ENCODE peak calls at places on chromosomes 2 and 18, in four cellular contexts. R is psoas muscle, Y is fibroblast of villous mesenchyme, C is kidney epithelial cell. N is an unnamed sample.

GRCh38 chr2:15842771-15843666 is 97.3 kb upstream of the MYCN start:
- DNase-seq in C (no peak), Y (no peak), R (no peak), N (no peak)

GRCh38 chr2:231191896-231192872 is 6.2 kb upstream of the ARMC9 start:
- DNase-seq in C (no peak), R (peak), Y (peak), N (no peak)

GRCh38 chr2:231601356-231602229 is 8.9 kb downstream of the TEX44 start:
- DNase-seq in Y (peak), C (no peak), R (peak), N (no peak)

GRCh38 chr2:111209045-111209514 is 88.4 kb downstream of the BCL2L11 start:
- DNase-seq in Y (peak), R (no peak), C (peak), N (peak)

GRCh38 chr18:11245889-11246288 is 96.5 kb upstream of the PIEZO2 start:
- DNase-seq in R (no peak), C (no peak), Y (no peak), N (no peak)

GRCh38 chr2:128523490-128523889 is 204.8 kb upstream of the HS6ST1 start:
- DNase-seq in Y (no peak), C (no peak), R (no peak), N (no peak)

GRCh38 chr2:113734187-113734586 is 22.3 kb downstream of the SLC35F5 start:
- DNase-seq in R (no peak), C (no peak), Y (no peak), N (no peak)

GRCh38 chr2:231660860-231661259 is 47.5 kb upstream of the PTMA start:
- DNase-seq in Y (no peak), C (no peak), R (no peak), N (no peak)

GRCh38 chr2:223723954-223724411 is 113.4 kb downstream of the AP1S3 start:
- DNase-seq in Y (peak), R (no peak), C (no peak), N (no peak)

GRCh38 chr2:240857039-240858008 is 11.3 kb upstream of the AGXT start:
- DNase-seq in C (no peak), Y (no peak), R (no peak), N (no peak)

GRCh38 chr2:72004201-72004915 is 143.3 kb downstream of the CYP26B1 start:
- DNase-seq in C (no peak), Y (no peak), R (no peak), N (no peak)

GRCh38 chr2:48145845-48146452 is 239.7 kb upstream of the FBXO11 start:
- DNase-seq in R (no peak), Y (peak), C (no peak), N (no peak)

GRCh38 chr2:216696751-216697560 is 1.6 kb upstream of the IGFBP5 start:
- DNase-seq in R (no peak), Y (peak), C (no peak), N (no peak)

GRCh38 chr2:28471214-28471613 is 24.6 kb upstream of the PLB1 start:
- DNase-seq in Y (no peak), R (no peak), C (no peak), N (no peak)

GRCh38 chr2:95308426-95308990 is 11.4 kb downstream of the KCNIP3 start:
- DNase-seq in C (no peak), Y (no peak), R (no peak), N (no peak)

GRCh38 chr18:35707674-35708073 is 126.1 kb downstream of the GALNT1 start:
- DNase-seq in R (no peak), Y (no peak), C (no peak), N (no peak)

GRCh38 chr2:575728-576237 is 101.4 kb downstream of the TMEM18 start:
- DNase-seq in R (no peak), C (no peak), Y (no peak), N (no peak)

GRCh38 chr2:85920810-85921545 is 32.2 kb upstream of the ST3GAL5 start:
- DNase-seq in R (no peak), C (no peak), Y (peak), N (no peak)

GRCh38 chr2:201126308-201127127 is 10.6 kb downstream of the CFLAR start:
- DNase-seq in C (no peak), Y (peak), R (no peak), N (no peak)

GRCh38 chr2:240060977-240061591 is 7.8 kb upstream of the OR6B3 start:
- DNase-seq in R (no peak), Y (peak), C (peak), N (peak)

GRCh38 chr2:3035385-3036050 is 342.1 kb downstream of the EIPR1 start:
- DNase-seq in Y (no peak), R (no peak), C (no peak), N (no peak)

GRCh38 chr2:111665551-111666116 is 218.4 kb downstream of the ANAPC1 start:
- DNase-seq in R (no peak), Y (no peak), C (no peak), N (no peak)

GRCh38 chr18:42730272-42730671 is 385.2 kb downstream of the RIT2 start:
- DNase-seq in Y (no peak), R (no peak), C (no peak), N (no peak)
- TF ChIP-seq CTCF in Y (no peak), R (no peak), C (peak), N (peak)

GRCh38 chr2:237085261-237086221 is at the start of gene COPS8:
- DNase-seq in C (peak), R (peak), Y (peak), N (no peak)
- TF ChIP-seq CTCF in C (peak), R (peak), Y (peak), N (peak)

DNA sequence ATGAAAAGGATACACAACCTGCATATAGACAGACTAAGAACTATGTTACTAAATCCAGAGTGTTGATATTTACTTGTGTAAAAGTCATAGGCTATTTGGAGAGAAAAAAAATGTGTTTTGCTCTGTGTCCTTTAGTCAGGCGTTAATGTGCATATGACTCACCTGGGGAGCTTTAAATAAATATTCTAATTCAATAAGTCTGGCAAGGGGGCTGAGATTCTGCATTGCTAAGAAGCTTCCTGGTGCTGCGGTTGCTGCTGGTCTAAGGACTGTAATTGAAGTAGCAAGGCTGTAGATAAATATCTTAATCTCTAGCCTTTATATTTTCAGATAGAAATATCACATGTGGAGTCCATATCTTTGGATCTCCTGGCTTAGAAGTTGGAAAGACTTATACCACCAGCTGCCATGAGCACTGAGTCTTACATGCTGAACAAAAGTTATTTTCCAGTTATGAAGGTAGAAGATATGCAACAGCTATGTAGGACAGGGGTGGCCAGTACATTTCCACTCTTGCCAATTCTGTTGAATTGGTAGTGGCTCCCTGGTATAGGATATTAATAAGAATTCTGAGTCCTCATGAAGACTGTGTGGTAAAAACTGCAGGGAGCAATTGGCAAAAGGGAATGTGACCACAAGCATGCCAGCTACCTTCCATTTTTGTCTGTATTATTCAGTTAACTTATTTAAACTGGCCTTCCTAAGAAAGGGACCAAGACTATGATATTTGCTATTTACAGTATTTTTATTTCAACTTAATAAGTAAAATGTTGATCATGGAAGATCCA is 4.8 kb downstream of the SPAG16 start:
- DNase-seq in Y (no peak), C (peak), R (no peak), N (no peak)
- TF ChIP-seq CTCF in Y (no peak), C (no peak), R (no peak), N (no peak)

DNA sequence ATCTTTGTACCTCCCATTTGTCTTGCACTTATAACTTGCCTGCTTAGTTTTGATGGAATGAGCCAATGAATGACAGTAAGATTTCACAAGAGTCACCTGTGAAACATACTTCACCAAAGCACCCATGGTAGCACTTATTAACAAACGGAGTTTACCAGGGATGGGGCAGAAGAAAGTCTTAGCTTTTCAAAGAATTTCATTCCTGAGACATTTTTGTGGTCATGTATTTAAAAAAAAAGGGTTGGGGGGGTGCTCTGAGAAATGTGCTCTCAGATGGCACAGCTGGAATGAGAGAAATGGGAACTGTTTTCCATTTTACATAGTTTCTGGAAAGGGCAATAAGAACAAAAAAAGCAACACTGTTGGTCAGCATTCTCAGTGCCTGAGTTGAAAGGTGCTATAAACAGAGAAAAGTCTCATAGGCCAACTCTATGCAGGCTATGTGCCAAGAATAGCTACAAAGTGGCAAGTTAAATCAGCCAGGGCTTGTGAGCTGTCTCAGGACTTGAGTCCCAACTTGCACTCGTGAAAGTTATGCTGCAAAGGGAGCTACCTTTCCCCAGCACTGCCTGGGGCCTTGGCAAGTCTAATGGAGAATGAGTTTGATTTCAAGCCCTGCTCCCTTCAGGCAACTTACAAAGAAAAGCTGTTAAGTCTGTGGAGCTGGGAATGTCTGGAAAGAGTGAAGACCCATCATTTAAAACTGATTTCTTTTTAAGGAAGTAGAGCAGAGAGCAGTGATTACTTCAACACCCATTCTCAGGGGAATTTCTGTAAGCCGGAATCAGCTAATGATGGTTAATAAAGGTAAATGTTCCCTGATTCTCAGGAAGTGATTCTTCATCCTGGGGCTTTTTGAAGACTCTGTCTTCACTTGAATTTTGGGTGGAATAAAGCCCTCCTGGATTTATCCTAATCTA is 170.6 kb downstream of the SLC8A1 start:
- DNase-seq in R (no peak), C (peak), Y (peak), N (peak)
- TF ChIP-seq CTCF in R (no peak), C (no peak), Y (no peak), N (no peak)